ENCODE peak calls at places on chromosomes 16 and 17, in six cellular contexts. J is body of pancreas; C is A549; B is tibial nerve; Z is heart right ventricle; W is CD8-positive, alpha-beta memory T cell. M is an unnamed sample.

GRCh38 chr17:54760836-54761235 is 139.8 kb upstream of the TOM1L1 start:
- DNase-seq in J (no peak), C (no peak), B (no peak), Z (no peak), W (no peak), M (no peak)

GRCh38 chr16:72889616-72890235 is 158.2 kb downstream of the ZFHX3 start:
- DNase-seq in J (no peak), C (no peak), B (no peak), Z (no peak), W (no peak), M (no peak)

GRCh38 chr16:83899272-83899897 is 470 bp downstream of the MLYCD start:
- DNase-seq in J (peak; percentile 62), C (peak; percentile 31), B (no peak), Z (peak; percentile 60), W (peak; percentile 17), M (peak; percentile 82)

GRCh38 chr17:17144061-17144460 is 62.1 kb downstream of the PLD6 start:
- DNase-seq in J (no peak), C (no peak), B (no peak), Z (no peak), W (no peak), M (no peak)

GRCh38 chr16:909281-910000 is 61.3 kb downstream of the LMF1 start:
- DNase-seq in J (no peak), C (no peak), B (no peak), Z (peak; percentile 7), W (no peak), M (no peak)

GRCh38 chr17:50128441-50129302 is 1.3 kb downstream of the SAMD14 start:
- DNase-seq in J (no peak), C (no peak), B (no peak), Z (no peak), W (no peak), M (peak; percentile 55)

GRCh38 chr16:4957420-4957719 is 760 bp upstream of the SEC14L5 start:
- DNase-seq in J (no peak), C (no peak), B (no peak), Z (no peak), W (no peak), M (no peak)

GRCh38 chr17:28372203-28372944 is 880 bp downstream of the SARM1 start:
- DNase-seq in J (peak; percentile 29), C (no peak), B (no peak), Z (no peak), W (no peak), M (peak; percentile 62)

GRCh38 chr17:43020030-43020621 is 2.1 kb downstream of the VAT1 start:
- DNase-seq in J (no peak), C (no peak), B (no peak), Z (no peak), W (no peak), M (no peak)

GRCh38 chr16:31714899-31715504 is 158.6 kb upstream of the ZNF267 start:
- DNase-seq in J (no peak), C (no peak), B (no peak), Z (no peak), W (no peak), M (no peak)

GRCh38 chr17:40559016-40559853 is 6.0 kb downstream of the CCR7 start:
- DNase-seq in J (no peak), C (no peak), B (no peak), Z (no peak), W (no peak), M (no peak)

GRCh38 chr17:35872581-35872980 is 3.9 kb upstream of the HEATR9 start:
- DNase-seq in J (no peak), C (no peak), B (no peak), Z (no peak), W (no peak), M (no peak)

GRCh38 chr17:42791948-42792347 is 6.6 kb downstream of the COA3 start:
- DNase-seq in J (no peak), C (no peak), B (no peak), Z (no peak), W (no peak), M (no peak)

GRCh38 chr17:44219126-44219635 is 294 bp downstream of the UBTF start:
- DNase-seq in J (peak; percentile 74), C (peak; percentile 74), B (peak; percentile 31), Z (no peak), W (peak; percentile 59), M (peak; percentile 93)

GRCh38 chr17:8124350-8125195 is 667 bp upstream of the HES7 start:
- DNase-seq in J (no peak), C (no peak), B (no peak), Z (no peak), W (no peak), M (peak; percentile 46)

GRCh38 chr16:50381679-50382440 is 13.1 kb upstream of the BRD7 start:
- DNase-seq in J (peak; percentile 19), C (no peak), B (no peak), Z (no peak), W (no peak), M (peak; percentile 27)

GRCh38 chr17:7886227-7887037 is 2.2 kb upstream of the CHD3 start:
- DNase-seq in J (peak; percentile 64), C (peak; percentile 69), B (no peak), Z (no peak), W (peak; percentile 50), M (peak; percentile 59)

GRCh38 chr17:50301891-50302584 is 27.8 kb downstream of the TMEM92 start:
- DNase-seq in J (no peak), C (no peak), B (no peak), Z (no peak), W (no peak), M (no peak)

GRCh38 chr17:8490256-8491023 is 54.8 kb downstream of the NDEL1 start:
- DNase-seq in J (no peak), C (no peak), B (no peak), Z (no peak), W (no peak), M (no peak)

GRCh38 chr16:2009791-2010510 is at the start of gene ZNF598:
- DNase-seq in J (peak; percentile 86), C (peak; percentile 84), B (peak; percentile 65), Z (peak; percentile 87), W (peak; percentile 73), M (peak; percentile 96)

GRCh38 chr16:66515543-66516171 is 34.3 kb downstream of the TK2 start:
- DNase-seq in J (no peak), C (peak; percentile 44), B (no peak), Z (no peak), W (no peak), M (no peak)

GRCh38 chr16:53156516-53156915 is 101.7 kb downstream of the CHD9 start:
- DNase-seq in J (no peak), C (no peak), B (no peak), Z (no peak), W (no peak), M (no peak)

GRCh38 chr17:40348562-40349476 is 15.7 kb downstream of the GJD3 start:
- DNase-seq in J (peak; percentile 85), C (no peak), B (no peak), Z (peak; percentile 76), W (no peak), M (no peak)

GRCh38 chr17:41547921-41548843 is 20.1 kb upstream of the KRT19 start:
- DNase-seq in J (peak; percentile 46), C (peak; percentile 96), B (no peak), Z (peak; percentile 37), W (no peak), M (no peak)

GRCh38 chr16:21710938-21711337 is 47.2 kb downstream of the OTOA start:
- DNase-seq in J (no peak), C (no peak), B (no peak), Z (no peak), W (no peak), M (no peak)

GRCh38 chr16:54159490-54160080 is 127.0 kb downstream of the IRX3 start:
- DNase-seq in J (no peak), C (no peak), B (no peak), Z (no peak), W (no peak), M (no peak)

GRCh38 chr17:28576758-28577465 is at the start of gene ALDOC:
- DNase-seq in J (peak; percentile 100), C (peak; percentile 95), B (peak; percentile 97), Z (peak; percentile 98), W (peak; percentile 98), M (peak; percentile 97)

GRCh38 chr16:56967733-56968132 is 6.0 kb downstream of the CETP start:
- DNase-seq in J (no peak), C (no peak), B (no peak), Z (no peak), W (no peak), M (no peak)

GRCh38 chr16:56970934-56971767 is 9.4 kb downstream of the CETP start:
- DNase-seq in J (peak; percentile 10), C (no peak), B (no peak), Z (no peak), W (no peak), M (no peak)

GRCh38 chr16:56972403-56972802 is 10.7 kb downstream of the CETP start:
- DNase-seq in J (no peak), C (no peak), B (no peak), Z (no peak), W (no peak), M (no peak)

GRCh38 chr16:56971768-56972043 is 10.0 kb downstream of the CETP start:
- DNase-seq in J (no peak), C (no peak), B (no peak), Z (no peak), W (no peak), M (no peak)

DNA sequence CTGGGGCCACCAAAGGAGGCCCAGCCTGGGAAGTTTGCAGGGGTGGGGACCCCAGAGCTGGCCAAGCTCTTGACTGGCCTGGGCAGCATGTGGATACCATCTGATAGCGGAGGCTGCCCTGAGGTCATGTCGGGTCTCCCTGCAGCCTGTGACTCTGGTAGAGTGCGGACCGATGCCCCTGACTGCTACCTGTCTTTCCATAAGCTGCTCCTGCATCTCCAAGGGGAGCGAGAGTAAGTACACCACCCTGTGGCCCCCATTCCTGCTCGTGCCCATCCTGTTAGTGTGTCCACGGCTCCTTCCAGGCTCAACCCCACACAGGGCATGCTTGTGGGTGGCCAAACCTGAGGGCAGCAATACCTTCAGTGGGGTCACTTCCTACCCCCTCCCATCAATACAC is 8.0 kb downstream of the CETP start:
- DNase-seq in J (no peak), C (no peak), B (no peak), Z (no peak), W (no peak), M (no peak)
- H3K4me1 ChIP-seq in J (peaks cover 11% of the 10 kb centered on the region), C (peaks cover 2% of the 10 kb centered on the region), B (no peaks in the 10 kb centered on the region), Z (peaks cover 8% of the 10 kb centered on the region), W (peaks cover 39% of the 10 kb centered on the region), M (no peaks in the 10 kb centered on the region)

DNA sequence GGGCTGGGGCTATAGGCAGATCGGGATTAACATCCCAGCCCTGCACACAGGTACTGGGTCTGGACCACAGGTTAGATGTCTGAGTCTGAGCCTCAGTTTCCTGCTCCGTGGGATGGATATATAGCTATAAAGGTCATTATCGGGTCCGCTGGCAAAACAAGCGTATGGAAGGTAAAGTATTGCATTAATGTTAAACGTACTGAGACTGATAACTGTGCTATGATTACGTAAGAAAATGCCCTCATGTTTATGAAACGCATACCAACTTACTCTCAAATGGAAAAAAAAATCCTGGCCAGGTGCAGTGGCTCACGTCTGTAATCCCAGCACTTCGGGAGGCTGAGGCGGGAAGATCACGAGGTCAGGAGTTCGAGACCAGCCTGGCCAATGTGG is 135.2 kb downstream of the CCDC182 start:
- DNase-seq in J (no peak), C (no peak), B (no peak), Z (no peak), W (no peak), M (no peak)
- H3K4me1 ChIP-seq in J (peaks cover 52% of the 10 kb centered on the region), C (peaks cover 8% of the 10 kb centered on the region), B (no peaks in the 10 kb centered on the region), Z (peaks cover 17% of the 10 kb centered on the region), W (peaks cover 47% of the 10 kb centered on the region), M (peaks cover 50% of the 10 kb centered on the region)

GRCh38 chr17:19383681-19384470 is 3.1 kb downstream of the MFAP4 start:
- DNase-seq in J (no peak), C (no peak), B (no peak), Z (peak; percentile 35), W (no peak), M (no peak)
- H3K4me1 ChIP-seq in J (peaks cover 9% of the 10 kb centered on the region), C (peaks cover 40% of the 10 kb centered on the region), B (peaks cover 3% of the 10 kb centered on the region), Z (peaks cover 51% of the 10 kb centered on the region), W (no peaks in the 10 kb centered on the region), M (peaks cover 21% of the 10 kb centered on the region)

GRCh38 chr16:47779201-47780016 is 318.3 kb downstream of the PHKB start:
- DNase-seq in J (peak; percentile 5), C (no peak), B (no peak), Z (no peak), W (no peak), M (no peak)
- H3K4me1 ChIP-seq in J (no peaks in the 10 kb centered on the region), C (peaks cover 13% of the 10 kb centered on the region), B (no peaks in the 10 kb centered on the region), Z (no peaks in the 10 kb centered on the region), W (peaks cover 7% of the 10 kb centered on the region), M (no peaks in the 10 kb centered on the region)